ENCODE peak calls at places on chromosomes 16 and 17, in six cellular contexts. G is IMR-90; K is left cardiac atrium; B is CD8-positive, alpha-beta T cell; U is GM23338; W is stimulated activated CD4-positive, alpha-beta T cell treated with anti-CD3 and anti-CD28 coated beads, Interleukin-4, amount 100 ng/mL, for 1 hour. H is an unnamed sample.

GRCh38 chr16:27446721-27447120 is 44.7 kb downstream of the IL21R start:
- DNase-seq in W (peak), G (no peak), U (no peak), B (peak), K (peak), H (peak)

GRCh38 chr17:59779521-59779920 is 72.1 kb downstream of the VMP1 start:
- DNase-seq in K (no peak), W (no peak), U (no peak), B (no peak), G (no peak), H (no peak)

GRCh38 chr16:8885674-8886592 is 3.8 kb downstream of the LITAFD start:
- DNase-seq in G (peak), W (no peak), U (peak), B (no peak), K (no peak), H (peak)

GRCh38 chr17:73455050-73455687 is 143.4 kb upstream of the CDC42EP4 start:
- DNase-seq in B (no peak), U (no peak), K (no peak), G (no peak), W (no peak), H (peak)

GRCh38 chr17:77316191-77316641 is 175.4 kb downstream of the SEC14L1 start:
- DNase-seq in G (peak), W (no peak), B (no peak), U (peak), K (peak), H (peak)

GRCh38 chr17:58577696-58578095 is 63.3 kb upstream of the MTMR4 start:
- DNase-seq in U (peak), B (peak), K (peak), W (peak), G (peak), H (peak)

GRCh38 chr17:9028632-9029570 is 7.6 kb downstream of the NTN1 start:
- DNase-seq in B (no peak), G (no peak), U (no peak), W (no peak), K (no peak), H (no peak)

GRCh38 chr17:66789093-66789492 is 45.8 kb upstream of the CACNG5 start:
- DNase-seq in U (no peak), B (no peak), K (no peak), W (no peak), G (no peak), H (no peak)

GRCh38 chr16:66903544-66904427 is 14.9 kb downstream of the CDH16 start:
- DNase-seq in W (no peak), G (no peak), K (peak), U (no peak), B (no peak), H (peak)

GRCh38 chr16:15466886-15467781 is 32.7 kb downstream of the BMERB1 start:
- DNase-seq in K (no peak), G (no peak), W (no peak), B (no peak), U (no peak), H (no peak)

GRCh38 chr16:85601730-85602401 is 11.3 kb upstream of the GSE1 start:
- DNase-seq in K (no peak), B (no peak), G (peak), U (no peak), W (no peak), H (no peak)

GRCh38 chr17:39787743-39788484 is 50.2 kb downstream of the GRB7 start:
- DNase-seq in K (no peak), W (no peak), U (peak), G (no peak), B (no peak), H (no peak)

GRCh38 chr16:89701425-89702406 is at the start of gene SPATA2L:
- DNase-seq in U (peak), K (peak), B (peak), G (peak), W (peak), H (peak)

GRCh38 chr16:67760831-67761230 is 41.7 kb upstream of the GFOD2 start:
- DNase-seq in U (no peak), B (no peak), W (no peak), K (no peak), G (no peak), H (no peak)

GRCh38 chr16:24132048-24132796 is 123.9 kb upstream of the CACNG3 start:
- DNase-seq in W (no peak), G (no peak), B (no peak), K (no peak), U (no peak), H (no peak)

GRCh38 chr16:4538067-4538385 is 547 bp downstream of the CDIP1 start:
- DNase-seq in B (no peak), K (no peak), W (no peak), U (no peak), G (no peak), H (no peak)

GRCh38 chr16:13291934-13292333 is 390.5 kb downstream of the SHISA9 start:
- DNase-seq in W (no peak), U (peak), K (no peak), G (no peak), B (no peak), H (no peak)

GRCh38 chr17:39634384-39634871 is 2.5 kb upstream of the STARD3 start:
- DNase-seq in B (no peak), K (no peak), W (no peak), U (peak), G (peak), H (no peak)

GRCh38 chr16:5895137-5895536 is 797.5 kb upstream of the EEF2KMT start:
- DNase-seq in U (no peak), B (no peak), G (no peak), W (no peak), K (no peak), H (no peak)

GRCh38 chr17:81954131-81955057 is 6.6 kb downstream of the NOTUM start:
- DNase-seq in B (no peak), W (no peak), U (no peak), K (no peak), G (no peak), H (no peak)

GRCh38 chr17:66508896-66509843 is 206.8 kb downstream of the PRKCA start:
- DNase-seq in W (peak), B (no peak), K (peak), U (no peak), G (peak), H (peak)

GRCh38 chr17:21210411-21211076 is 3.4 kb downstream of the TMEM11 start:
- DNase-seq in W (no peak), U (no peak), G (no peak), K (no peak), B (no peak), H (no peak)

GRCh38 chr16:85363881-85364280 is 249.2 kb upstream of the GSE1 start:
- DNase-seq in B (no peak), K (no peak), U (no peak), G (no peak), W (no peak), H (no peak)

GRCh38 chr17:19647697-19648474 is 665 bp upstream of the ALDH3A2 start:
- DNase-seq in U (peak), K (peak), W (peak), B (peak), G (peak), H (peak)

GRCh38 chr16:87704754-87705353 is 60.9 kb downstream of the KLHDC4 start:
- DNase-seq in G (no peak), K (no peak), U (no peak), B (no peak), W (no peak), H (no peak)

GRCh38 chr16:68200120-68200783 is 35.7 kb downstream of the ESRP2 start:
- DNase-seq in B (no peak), G (peak), K (no peak), U (no peak), W (no peak), H (no peak)

GRCh38 chr16:31099860-31100638 is 5.5 kb upstream of the VKORC1 start:
- DNase-seq in U (no peak), K (no peak), B (no peak), W (no peak), G (peak), H (no peak)

GRCh38 chr17:27319536-27320221 is 25.8 kb downstream of the WSB1 start:
- DNase-seq in G (peak), U (no peak), K (peak), B (no peak), W (no peak), H (peak)

GRCh38 chr17:53626286-53626685 is 196.4 kb upstream of the KIF2B start:
- DNase-seq in B (no peak), K (no peak), G (peak), W (no peak), U (no peak), H (no peak)

GRCh38 chr17:33667052-33667509 is 374.0 kb upstream of the ASIC2 start:
- DNase-seq in B (peak), W (peak), G (no peak), K (no peak), U (no peak), H (no peak)

GRCh38 chr17:4869599-4869998 is 29.7 kb upstream of the C17orf107 start:
- DNase-seq in W (no peak), B (no peak), G (no peak), U (no peak), K (no peak), H (no peak)

GRCh38 chr16:4763791-4764190 is 3.2 kb downstream of the ZNF500 start:
- DNase-seq in B (no peak), W (no peak), U (no peak), G (no peak), K (no peak), H (no peak)

GRCh38 chr16:15523939-15524338 is 89.6 kb downstream of the BMERB1 start:
- DNase-seq in G (peak), B (no peak), W (no peak), K (no peak), U (no peak), H (no peak)

H was measured in lower lobe of right lung.